ENCODE peak calls at places on chromosomes 11 and 22, in ten cellular contexts. One of them, this sample, is unnamed. For H3K4me1, the result is how much of the 10 kb centered on the place peaks cover.

GRCh38 chr11:74000770-74001169 is 8.1 kb downstream of the UCP3 start:
- DNase-seq in left ventricle myocardium inferior: no peak
- DNase-seq in left lung: no peak
- DNase-seq in neural progenitor cell: no peak
- DNase-seq in SJSA1: no peak
- DNase-seq in cardiac muscle cell: no peak
- DNase-seq in GM23338: no peak
- DNase-seq in CD4-positive, CD25-positive, alpha-beta regulatory T cell: no peak
- DNase-seq in psoas muscle: no peak
- DNase-seq in esophagus squamous epithelium: no peak
- DNase-seq in this sample: no peak

GRCh38 chr11:23490557-23491235 is 630.4 kb upstream of the CCDC179 start:
- DNase-seq in left ventricle myocardium inferior: no peak
- DNase-seq in left lung: no peak
- DNase-seq in neural progenitor cell: no peak
- DNase-seq in SJSA1: no peak
- DNase-seq in cardiac muscle cell: no peak
- DNase-seq in GM23338: peak
- DNase-seq in CD4-positive, CD25-positive, alpha-beta regulatory T cell: no peak
- DNase-seq in psoas muscle: no peak
- DNase-seq in esophagus squamous epithelium: no peak
- DNase-seq in this sample: no peak

GRCh38 chr11:2202071-2202899 is 30.7 kb upstream of the TH start:
- DNase-seq in left ventricle myocardium inferior: peak
- DNase-seq in left lung: peak
- DNase-seq in neural progenitor cell: no peak
- DNase-seq in SJSA1: no peak
- DNase-seq in cardiac muscle cell: no peak
- DNase-seq in GM23338: no peak
- DNase-seq in CD4-positive, CD25-positive, alpha-beta regulatory T cell: no peak
- DNase-seq in psoas muscle: peak
- DNase-seq in esophagus squamous epithelium: no peak
- DNase-seq in this sample: peak

GRCh38 chr22:24117942-24118341 is 63.3 kb upstream of the SUSD2 start:
- DNase-seq in left ventricle myocardium inferior: no peak
- DNase-seq in left lung: peak
- DNase-seq in neural progenitor cell: peak
- DNase-seq in SJSA1: no peak
- DNase-seq in cardiac muscle cell: no peak
- DNase-seq in GM23338: peak
- DNase-seq in CD4-positive, CD25-positive, alpha-beta regulatory T cell: no peak
- DNase-seq in psoas muscle: no peak
- DNase-seq in esophagus squamous epithelium: no peak
- DNase-seq in this sample: no peak

GRCh38 chr11:73528420-73528819 is 69.5 kb downstream of the FAM168A start:
- DNase-seq in left ventricle myocardium inferior: no peak
- DNase-seq in left lung: no peak
- DNase-seq in neural progenitor cell: no peak
- DNase-seq in SJSA1: no peak
- DNase-seq in cardiac muscle cell: no peak
- DNase-seq in GM23338: no peak
- DNase-seq in CD4-positive, CD25-positive, alpha-beta regulatory T cell: no peak
- DNase-seq in psoas muscle: no peak
- DNase-seq in esophagus squamous epithelium: no peak
- DNase-seq in this sample: no peak

GRCh38 chr11:17779861-17780594 is 45.4 kb downstream of the KCNC1 start:
- DNase-seq in left ventricle myocardium inferior: no peak
- DNase-seq in left lung: peak
- DNase-seq in neural progenitor cell: no peak
- DNase-seq in SJSA1: no peak
- DNase-seq in cardiac muscle cell: no peak
- DNase-seq in GM23338: no peak
- DNase-seq in CD4-positive, CD25-positive, alpha-beta regulatory T cell: no peak
- DNase-seq in psoas muscle: no peak
- DNase-seq in esophagus squamous epithelium: no peak
- DNase-seq in this sample: no peak

GRCh38 chr22:22120160-22120559 is 124.4 kb upstream of the VPREB1 start:
- DNase-seq in left ventricle myocardium inferior: no peak
- DNase-seq in left lung: no peak
- DNase-seq in neural progenitor cell: no peak
- DNase-seq in SJSA1: no peak
- DNase-seq in cardiac muscle cell: no peak
- DNase-seq in GM23338: no peak
- DNase-seq in CD4-positive, CD25-positive, alpha-beta regulatory T cell: no peak
- DNase-seq in psoas muscle: no peak
- DNase-seq in esophagus squamous epithelium: no peak
- DNase-seq in this sample: no peak

GRCh38 chr11:14499178-14499559 is 442 bp downstream of the COPB1 start:
- DNase-seq in left ventricle myocardium inferior: peak
- DNase-seq in left lung: no peak
- DNase-seq in neural progenitor cell: peak
- DNase-seq in SJSA1: peak
- DNase-seq in cardiac muscle cell: peak
- DNase-seq in GM23338: peak
- DNase-seq in CD4-positive, CD25-positive, alpha-beta regulatory T cell: no peak
- DNase-seq in psoas muscle: no peak
- DNase-seq in esophagus squamous epithelium: no peak
- DNase-seq in this sample: no peak

GRCh38 chr22:38184788-38185187 is 3.2 kb upstream of the PLA2G6 start:
- DNase-seq in left ventricle myocardium inferior: no peak
- DNase-seq in left lung: no peak
- DNase-seq in neural progenitor cell: peak
- DNase-seq in SJSA1: no peak
- DNase-seq in cardiac muscle cell: no peak
- DNase-seq in GM23338: no peak
- DNase-seq in CD4-positive, CD25-positive, alpha-beta regulatory T cell: no peak
- DNase-seq in psoas muscle: peak
- DNase-seq in esophagus squamous epithelium: no peak
- DNase-seq in this sample: no peak

GRCh38 chr11:19579957-19580356 is 132.7 kb upstream of the NAV2 start:
- DNase-seq in left ventricle myocardium inferior: no peak
- DNase-seq in left lung: no peak
- DNase-seq in neural progenitor cell: no peak
- DNase-seq in SJSA1: no peak
- DNase-seq in cardiac muscle cell: no peak
- DNase-seq in GM23338: no peak
- DNase-seq in CD4-positive, CD25-positive, alpha-beta regulatory T cell: no peak
- DNase-seq in psoas muscle: no peak
- DNase-seq in esophagus squamous epithelium: no peak
- DNase-seq in this sample: no peak

GRCh38 chr11:79081441-79082124 is 359.2 kb downstream of the TENM4 start:
- DNase-seq in left ventricle myocardium inferior: no peak
- DNase-seq in left lung: no peak
- DNase-seq in neural progenitor cell: peak
- DNase-seq in SJSA1: peak
- DNase-seq in cardiac muscle cell: no peak
- DNase-seq in GM23338: no peak
- DNase-seq in CD4-positive, CD25-positive, alpha-beta regulatory T cell: no peak
- DNase-seq in psoas muscle: no peak
- DNase-seq in esophagus squamous epithelium: no peak
- DNase-seq in this sample: no peak

GRCh38 chr11:129939510-129939909 is 44.1 kb upstream of the NFRKB start:
- DNase-seq in left ventricle myocardium inferior: no peak
- DNase-seq in left lung: no peak
- DNase-seq in neural progenitor cell: no peak
- DNase-seq in SJSA1: no peak
- DNase-seq in cardiac muscle cell: no peak
- DNase-seq in GM23338: no peak
- DNase-seq in CD4-positive, CD25-positive, alpha-beta regulatory T cell: no peak
- DNase-seq in psoas muscle: no peak
- DNase-seq in esophagus squamous epithelium: no peak
- DNase-seq in this sample: no peak

GRCh38 chr11:96315476-96315875 is 27.5 kb downstream of the MAML2 start:
- DNase-seq in left ventricle myocardium inferior: no peak
- DNase-seq in left lung: no peak
- DNase-seq in neural progenitor cell: no peak
- DNase-seq in SJSA1: no peak
- DNase-seq in cardiac muscle cell: no peak
- DNase-seq in GM23338: no peak
- DNase-seq in CD4-positive, CD25-positive, alpha-beta regulatory T cell: no peak
- DNase-seq in psoas muscle: no peak
- DNase-seq in esophagus squamous epithelium: no peak
- DNase-seq in this sample: no peak
- H3K4me1 ChIP-seq in left ventricle myocardium inferior: half or more
- H3K4me1 ChIP-seq in left lung: half or more
- H3K4me1 ChIP-seq in neural progenitor cell: under half
- H3K4me1 ChIP-seq in SJSA1: half or more
- H3K4me1 ChIP-seq in cardiac muscle cell: under half
- H3K4me1 ChIP-seq in GM23338: under half
- H3K4me1 ChIP-seq in CD4-positive, CD25-positive, alpha-beta regulatory T cell: under half
- H3K4me1 ChIP-seq in psoas muscle: under half
- H3K4me1 ChIP-seq in esophagus squamous epithelium: half or more
- H3K4me1 ChIP-seq in this sample: half or more

DNA sequence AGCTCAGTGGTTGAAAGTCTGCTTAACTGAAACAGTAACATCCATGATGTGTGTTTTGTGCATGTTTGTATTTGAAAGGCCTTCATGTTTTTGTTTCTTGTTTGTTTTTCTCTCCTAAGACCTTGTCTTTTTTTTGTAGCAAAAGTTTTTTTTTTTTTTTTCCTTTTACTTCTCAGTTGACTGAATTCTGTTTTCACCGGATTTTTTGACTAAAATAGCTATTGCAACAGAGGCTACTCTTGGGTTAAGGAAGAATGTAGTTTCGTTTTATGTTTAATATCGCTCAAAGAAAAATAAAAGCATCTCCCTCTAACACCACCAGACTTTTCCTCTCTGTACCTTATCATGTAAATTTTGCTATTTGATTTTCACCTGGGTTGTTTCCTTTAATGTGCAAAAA is 15.1 kb downstream of the APOL6 start:
- DNase-seq in left ventricle myocardium inferior: no peak
- DNase-seq in left lung: no peak
- DNase-seq in neural progenitor cell: no peak
- DNase-seq in SJSA1: no peak
- DNase-seq in cardiac muscle cell: no peak
- DNase-seq in GM23338: no peak
- DNase-seq in CD4-positive, CD25-positive, alpha-beta regulatory T cell: no peak
- DNase-seq in psoas muscle: no peak
- DNase-seq in esophagus squamous epithelium: no peak
- DNase-seq in this sample: no peak
- H3K4me3 ChIP-seq in left ventricle myocardium inferior: peak
- H3K4me3 ChIP-seq in left lung: no peak
- H3K4me3 ChIP-seq in neural progenitor cell: no peak
- H3K4me3 ChIP-seq in SJSA1: no peak
- H3K4me3 ChIP-seq in cardiac muscle cell: no peak
- H3K4me3 ChIP-seq in GM23338: peak
- H3K4me3 ChIP-seq in CD4-positive, CD25-positive, alpha-beta regulatory T cell: peak
- H3K4me3 ChIP-seq in psoas muscle: peak
- H3K4me3 ChIP-seq in esophagus squamous epithelium: no peak
- H3K4me3 ChIP-seq in this sample: peak

DNA sequence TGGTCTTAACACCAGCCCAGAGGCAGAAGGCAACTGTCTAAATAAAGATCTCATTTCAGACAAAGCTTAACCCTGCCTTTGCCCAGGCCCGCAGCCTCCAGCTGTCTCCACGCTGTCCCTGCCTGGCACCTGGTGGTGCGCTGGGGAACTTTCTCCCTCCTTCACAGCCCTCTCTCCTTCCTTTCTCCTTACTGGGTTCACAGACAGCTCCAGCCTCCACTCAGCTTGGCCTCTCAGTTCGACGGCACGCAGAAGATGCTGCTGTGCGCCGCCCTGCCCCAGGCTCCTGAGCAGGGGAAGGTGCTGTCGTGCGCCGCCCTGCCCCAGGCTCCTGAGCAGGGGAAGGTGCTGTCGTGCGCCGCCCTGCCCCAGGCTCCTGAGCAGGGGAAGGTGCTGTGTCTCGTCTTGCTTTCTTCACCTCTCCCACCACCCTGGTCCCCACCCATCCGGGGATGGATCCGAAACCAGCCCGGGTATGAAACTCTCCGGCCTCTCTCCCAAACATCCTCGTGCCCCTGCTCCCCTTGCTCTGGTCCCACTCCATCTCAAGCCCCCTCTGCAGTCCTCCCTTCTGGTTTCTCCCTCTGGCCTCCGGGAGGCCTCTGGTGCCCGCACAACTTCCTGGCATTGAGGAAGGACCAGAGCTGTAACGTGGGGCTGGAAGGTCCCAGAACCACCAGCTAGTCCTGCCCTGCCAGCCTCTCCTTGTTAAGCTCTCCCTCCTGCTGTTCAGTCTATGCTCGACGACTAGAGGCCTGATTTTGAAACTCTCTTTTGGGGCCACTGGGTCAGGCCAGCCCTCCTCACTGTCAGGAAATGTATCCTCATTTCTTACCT is 22.9 kb upstream of the JAM3 start:
- DNase-seq in left ventricle myocardium inferior: peak
- DNase-seq in left lung: no peak
- DNase-seq in neural progenitor cell: peak
- DNase-seq in SJSA1: no peak
- DNase-seq in cardiac muscle cell: peak
- DNase-seq in GM23338: peak
- DNase-seq in CD4-positive, CD25-positive, alpha-beta regulatory T cell: peak
- DNase-seq in psoas muscle: peak
- DNase-seq in esophagus squamous epithelium: no peak
- DNase-seq in this sample: peak
- H3K4me1 ChIP-seq in left ventricle myocardium inferior: under half
- H3K4me1 ChIP-seq in left lung: under half
- H3K4me1 ChIP-seq in neural progenitor cell: under half
- H3K4me1 ChIP-seq in SJSA1: under half
- H3K4me1 ChIP-seq in cardiac muscle cell: under half
- H3K4me1 ChIP-seq in GM23338: under half
- H3K4me1 ChIP-seq in CD4-positive, CD25-positive, alpha-beta regulatory T cell: under half
- H3K4me1 ChIP-seq in psoas muscle: under half
- H3K4me1 ChIP-seq in esophagus squamous epithelium: half or more
- H3K4me1 ChIP-seq in this sample: under half

GRCh38 chr11:83168756-83169155 is 11.8 kb downstream of the PCF11 start:
- DNase-seq in left ventricle myocardium inferior: no peak
- DNase-seq in left lung: no peak
- DNase-seq in neural progenitor cell: no peak
- DNase-seq in SJSA1: no peak
- DNase-seq in cardiac muscle cell: no peak
- DNase-seq in GM23338: no peak
- DNase-seq in CD4-positive, CD25-positive, alpha-beta regulatory T cell: no peak
- DNase-seq in psoas muscle: no peak
- DNase-seq in esophagus squamous epithelium: no peak
- DNase-seq in this sample: no peak

GRCh38 chr11:83175815-83176214 is 17.7 kb upstream of the ANKRD42 start:
- DNase-seq in left ventricle myocardium inferior: no peak
- DNase-seq in left lung: no peak
- DNase-seq in neural progenitor cell: no peak
- DNase-seq in SJSA1: no peak
- DNase-seq in cardiac muscle cell: no peak
- DNase-seq in GM23338: no peak
- DNase-seq in CD4-positive, CD25-positive, alpha-beta regulatory T cell: no peak
- DNase-seq in psoas muscle: no peak
- DNase-seq in esophagus squamous epithelium: no peak
- DNase-seq in this sample: no peak

GRCh38 chr11:83174008-83174407 is 17.1 kb downstream of the PCF11 start:
- DNase-seq in left ventricle myocardium inferior: no peak
- DNase-seq in left lung: no peak
- DNase-seq in neural progenitor cell: no peak
- DNase-seq in SJSA1: no peak
- DNase-seq in cardiac muscle cell: no peak
- DNase-seq in GM23338: no peak
- DNase-seq in CD4-positive, CD25-positive, alpha-beta regulatory T cell: no peak
- DNase-seq in psoas muscle: no peak
- DNase-seq in esophagus squamous epithelium: no peak
- DNase-seq in this sample: no peak

GRCh38 chr11:83172551-83172950 is 15.6 kb downstream of the PCF11 start:
- DNase-seq in left ventricle myocardium inferior: no peak
- DNase-seq in left lung: no peak
- DNase-seq in neural progenitor cell: no peak
- DNase-seq in SJSA1: no peak
- DNase-seq in cardiac muscle cell: no peak
- DNase-seq in GM23338: no peak
- DNase-seq in CD4-positive, CD25-positive, alpha-beta regulatory T cell: no peak
- DNase-seq in psoas muscle: no peak
- DNase-seq in esophagus squamous epithelium: no peak
- DNase-seq in this sample: no peak
- H3K4me3 ChIP-seq in left ventricle myocardium inferior: no peak
- H3K4me3 ChIP-seq in left lung: no peak
- H3K4me3 ChIP-seq in neural progenitor cell: no peak
- H3K4me3 ChIP-seq in SJSA1: no peak
- H3K4me3 ChIP-seq in cardiac muscle cell: no peak
- H3K4me3 ChIP-seq in GM23338: no peak
- H3K4me3 ChIP-seq in CD4-positive, CD25-positive, alpha-beta regulatory T cell: peak
- H3K4me3 ChIP-seq in psoas muscle: peak
- H3K4me3 ChIP-seq in esophagus squamous epithelium: peak
- H3K4me3 ChIP-seq in this sample: no peak

This sample was measured in upper lobe of right lung.